ENCODE peak calls at places on chromosomes 2 and 18, in six cellular contexts. C is spleen, T is GM12891, I is heart left ventricle, U is A549, W is breast epithelium. A is an unnamed sample.

GRCh38 chr2:107132141-107132540 is 246.2 kb upstream of the ST6GAL2 start:
- DNase-seq in C (peak; percentile 72), T (no peak), I (no peak), U (no peak), W (no peak), A (no peak)

GRCh38 chr2:98771771-98772521 is 41.0 kb upstream of the MGAT4A start:
- DNase-seq in T (no peak), W (no peak), C (peak; percentile 78), I (no peak), U (no peak), A (no peak)

GRCh38 chr2:234032301-234032856 is 18.1 kb upstream of the SPP2 start:
- DNase-seq in C (no peak), U (no peak), I (no peak), T (no peak), W (no peak), A (no peak)

GRCh38 chr2:134320930-134321329 is 67.1 kb downstream of the MGAT5 start:
- DNase-seq in U (no peak), T (no peak), W (peak; percentile 49), I (no peak), C (no peak), A (no peak)

GRCh38 chr2:15425707-15426106 is 135.4 kb downstream of the NBAS start:
- DNase-seq in I (no peak), W (no peak), C (no peak), T (no peak), U (no peak), A (no peak)

GRCh38 chr2:37456479-37456878 is 112.0 kb downstream of the QPCT start:
- DNase-seq in W (no peak), T (no peak), C (peak; percentile 75), I (no peak), U (no peak), A (no peak)

GRCh38 chr2:97736608-97737330 is 23.4 kb downstream of the ZAP70 start:
- DNase-seq in I (no peak), W (no peak), U (no peak), T (no peak), C (peak; percentile 67), A (no peak)

GRCh38 chr18:79522451-79523220 is 126.9 kb downstream of the NFATC1 start:
- DNase-seq in T (no peak), C (peak; percentile 84), I (no peak), U (no peak), W (peak; percentile 16), A (no peak)

GRCh38 chr2:106158871-106159270 is 35.2 kb downstream of the UXS1 start:
- DNase-seq in C (no peak), W (no peak), U (no peak), I (no peak), T (no peak), A (no peak)

GRCh38 chr18:52343138-52343537 is 3.1 kb downstream of the DCC start:
- DNase-seq in C (no peak), T (no peak), W (no peak), U (no peak), I (no peak), A (no peak)

GRCh38 chr18:475202-475624 is 25.3 kb downstream of the COLEC12 start:
- DNase-seq in U (no peak), C (no peak), W (no peak), T (no peak), I (no peak), A (no peak)

GRCh38 chr2:144481666-144482065 is 38.3 kb downstream of the ZEB2 start:
- DNase-seq in C (no peak), U (no peak), W (no peak), T (no peak), I (no peak), A (no peak)

GRCh38 chr2:187966924-187967323 is 324.8 kb upstream of the GULP1 start:
- DNase-seq in C (no peak), W (no peak), I (no peak), U (no peak), T (no peak), A (no peak)

GRCh38 chr2:7992612-7993596 is 689.0 kb upstream of the ID2 start:
- DNase-seq in I (no peak), W (no peak), C (no peak), T (no peak), U (no peak), A (no peak)

GRCh38 chr18:54983041-54983686 is 23.9 kb upstream of the CCDC68 start:
- DNase-seq in U (peak; percentile 31), T (no peak), I (no peak), C (no peak), W (no peak), A (no peak)

GRCh38 chr18:26804474-26804873 is 61.0 kb downstream of the AQP4 start:
- DNase-seq in I (no peak), C (no peak), T (no peak), W (no peak), U (no peak), A (no peak)

GRCh38 chr18:45935591-45936335 is 31.4 kb downstream of the EPG5 start:
- DNase-seq in W (no peak), U (no peak), I (no peak), T (no peak), C (no peak), A (no peak)

GRCh38 chr2:33598472-33599174 is 476 bp downstream of the FAM98A start:
- DNase-seq in T (peak; percentile 35), I (peak; percentile 40), W (no peak), C (peak; percentile 82), U (peak; percentile 40), A (peak; percentile 9)

GRCh38 chr2:205017381-205017780 is 472.1 kb downstream of the PARD3B start:
- DNase-seq in W (no peak), T (no peak), I (no peak), U (no peak), C (no peak), A (no peak)

GRCh38 chr18:11119550-11119949 is 29.8 kb downstream of the PIEZO2 start:
- DNase-seq in T (no peak), U (no peak), I (no peak), W (no peak), C (no peak), A (no peak)

GRCh38 chr2:170610615-170611014 is 104.5 kb upstream of the SP5 start:
- DNase-seq in W (no peak), I (no peak), C (no peak), T (no peak), U (no peak), A (no peak)

GRCh38 chr2:238521002-238521401 is 94.3 kb downstream of the ASB1 start:
- DNase-seq in I (no peak), W (no peak), U (no peak), T (no peak), C (no peak), A (no peak)

GRCh38 chr2:95121495-95122196 is at the start of gene MRPS5:
- DNase-seq in T (peak; percentile 92), C (peak; percentile 98), W (peak; percentile 65), I (peak; percentile 90), U (peak; percentile 81), A (peak; percentile 72)

GRCh38 chr18:79690071-79690470 is 10.5 kb downstream of the CTDP1 start:
- DNase-seq in I (no peak), U (no peak), T (no peak), C (no peak), W (no peak), A (no peak)

GRCh38 chr2:120323214-120323613 is 22.7 kb upstream of the INHBB start:
- DNase-seq in U (no peak), T (no peak), W (peak; percentile 59), C (no peak), I (peak; percentile 52), A (peak; percentile 76)

GRCh38 chr2:119290859-119291587 is 67.4 kb downstream of the STEAP3 start:
- DNase-seq in W (peak; percentile 73), T (no peak), C (no peak), I (peak; percentile 85), U (peak; percentile 76), A (peak; percentile 52)

GRCh38 chr2:469521-469920 is 181.6 kb upstream of the ALKAL2 start:
- DNase-seq in T (no peak), W (no peak), I (no peak), U (no peak), C (no peak), A (no peak)

DNA sequence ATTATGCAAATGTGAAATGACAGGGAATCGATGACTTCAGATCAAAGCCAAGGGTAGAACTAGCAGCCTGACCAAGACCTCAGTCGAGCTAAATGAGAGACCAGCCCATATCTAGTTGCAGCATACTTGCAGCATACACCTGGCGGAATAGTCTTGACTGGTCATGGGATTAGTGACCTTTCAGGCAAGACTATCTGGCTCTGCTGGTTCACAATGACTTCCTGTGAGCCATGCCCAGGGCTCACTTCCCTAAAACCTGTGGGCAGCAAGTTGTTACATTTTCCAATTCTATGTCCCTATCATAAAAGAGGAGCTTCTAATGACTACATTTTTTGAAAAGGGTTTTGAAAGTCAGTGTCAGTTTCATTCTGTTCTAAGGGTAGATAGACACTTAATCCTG is 1624.9 kb upstream of the CELF4 start:
- DNase-seq in C (no peak), W (no peak), I (no peak), U (no peak), T (no peak), A (no peak)
- TF ChIP-seq POLR2A in C (no peak), W (no peak), I (no peak), U (no peak), T (no peak), A (no peak)

GRCh38 chr2:70994445-70995226 is at the start of gene TEX261:
- DNase-seq in W (peak; percentile 76), I (peak; percentile 90), C (peak; percentile 99), U (peak; percentile 92), T (peak; percentile 86), A (peak; percentile 83)
- TF ChIP-seq POLR2A in W (no peak), I (peak; percentile 29), C (no peak), U (peak; percentile 62), T (peak; percentile 78), A (peak; percentile 74)

GRCh38 chr18:68475911-68476310 is 239.0 kb downstream of the TMX3 start:
- DNase-seq in U (no peak), T (no peak), I (no peak), W (no peak), C (no peak), A (no peak)
- TF ChIP-seq POLR2A in U (no peak), T (no peak), I (no peak), W (no peak), C (no peak), A (no peak)

GRCh38 chr2:64522843-64523428 is 1.2 kb upstream of the AFTPH start:
- DNase-seq in W (peak; percentile 50), U (peak; percentile 51), C (no peak), T (no peak), I (peak; percentile 62), A (peak; percentile 27)
- TF ChIP-seq POLR2A in W (no peak), U (no peak), C (no peak), T (no peak), I (no peak), A (no peak)

DNA sequence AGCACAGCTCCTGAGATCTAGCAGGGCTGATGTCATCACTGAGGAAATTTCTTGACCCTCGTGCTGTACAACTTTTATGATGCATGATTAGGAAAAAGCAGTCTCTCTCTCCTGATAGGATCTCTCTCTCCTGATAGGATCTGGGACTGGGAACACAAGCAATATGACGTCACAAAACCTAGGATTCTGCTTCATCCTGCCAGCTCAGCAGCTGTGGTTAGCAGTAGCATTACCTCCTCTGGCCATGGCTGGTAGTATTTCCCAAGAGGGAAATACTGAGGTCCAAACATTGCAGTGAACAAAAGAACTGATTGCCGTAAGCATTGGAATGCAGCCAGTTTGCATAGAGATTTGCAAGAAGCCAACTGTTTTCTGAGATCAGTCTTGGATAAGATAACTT is 521.2 kb upstream of the POU3F3 start:
- DNase-seq in U (no peak), I (no peak), W (no peak), T (no peak), C (no peak), A (no peak)
- TF ChIP-seq POLR2A in U (no peak), I (no peak), W (no peak), T (no peak), C (no peak), A (no peak)

GRCh38 chr18:23311346-23312103 is 141.6 kb upstream of the RIOK3 start:
- DNase-seq in I (peak; percentile 62), U (no peak), T (no peak), C (no peak), W (no peak), A (no peak)
- TF ChIP-seq POLR2A in I (no peak), U (no peak), T (no peak), C (no peak), W (no peak), A (no peak)

A was measured in gastrocnemius medialis.